ENCODE peak calls at places on chromosomes 16 and 17, in six cellular contexts. I is stomach, W is right atrium auricular region, M is breast epithelium, D is left ventricle myocardium inferior, U is OCI-LY7. R is an unnamed sample.

GRCh38 chr16:2156025-2156848 is 655 bp downstream of the TRAF7 start:
- DNase-seq in M (no peak), U (peak; percentile 36), I (no peak), W (peak; percentile 62), D (no peak), R (no peak)

GRCh38 chr16:51267676-51268075 is 116.6 kb upstream of the SALL1 start:
- DNase-seq in I (no peak), W (no peak), M (no peak), D (no peak), U (no peak), R (no peak)

GRCh38 chr16:88469615-88470395 is 16.7 kb downstream of the ZFPM1 start:
- DNase-seq in D (no peak), I (no peak), U (no peak), W (no peak), M (no peak), R (peak; percentile 49)

GRCh38 chr17:14276535-14277250 is 24.2 kb upstream of the HS3ST3B1 start:
- DNase-seq in D (no peak), U (no peak), W (no peak), I (no peak), M (no peak), R (no peak)

GRCh38 chr16:67027046-67027445 is 1.9 kb upstream of the CBFB start:
- DNase-seq in U (no peak), I (no peak), D (no peak), W (peak; percentile 32), M (no peak), R (no peak)

GRCh38 chr16:8632675-8633182 is 11.2 kb downstream of the METTL22 start:
- DNase-seq in U (no peak), W (no peak), M (no peak), I (no peak), D (no peak), R (no peak)

GRCh38 chr17:9050801-9051401 is 29.6 kb downstream of the NTN1 start:
- DNase-seq in M (no peak), W (peak; percentile 56), D (no peak), U (no peak), I (no peak), R (no peak)

GRCh38 chr17:41974031-41974430 is 7.4 kb downstream of the CNP start:
- DNase-seq in I (no peak), M (no peak), D (no peak), U (no peak), W (no peak), R (no peak)

GRCh38 chr16:85027968-85028637 is 508 bp downstream of the KIAA0513 start:
- DNase-seq in M (no peak), W (no peak), I (no peak), D (no peak), U (peak; percentile 15), R (no peak)

GRCh38 chr17:56982312-56982711 is 4.4 kb downstream of the SCPEP1 start:
- DNase-seq in W (peak; percentile 53), D (no peak), M (no peak), U (no peak), I (no peak), R (no peak)

GRCh38 chr17:78122221-78122990 is 6.1 kb downstream of the TMC6 start:
- DNase-seq in I (no peak), D (no peak), M (no peak), U (no peak), W (no peak), R (no peak)

GRCh38 chr16:82671743-82672142 is 45.0 kb downstream of the CDH13 start:
- DNase-seq in D (no peak), M (no peak), U (no peak), I (no peak), W (no peak), R (no peak)

GRCh38 chr16:82660966-82661365 is 34.2 kb downstream of the CDH13 start:
- DNase-seq in M (no peak), I (no peak), D (no peak), U (no peak), W (no peak), R (no peak)

GRCh38 chr17:55480907-55481306 is 30.3 kb downstream of the SMIM36 start:
- DNase-seq in D (no peak), I (no peak), U (no peak), M (no peak), W (no peak), R (no peak)

GRCh38 chr17:57343717-57344116 is 87.4 kb downstream of the MSI2 start:
- DNase-seq in D (no peak), I (no peak), M (no peak), W (no peak), U (no peak), R (no peak)

GRCh38 chr16:16092925-16093624 is 130.2 kb downstream of the ABCC6 start:
- DNase-seq in I (peak; percentile 35), W (no peak), U (no peak), M (no peak), D (no peak), R (no peak)

GRCh38 chr16:16095646-16096045 is 127.6 kb downstream of the ABCC6 start:
- DNase-seq in U (peak; percentile 24), I (no peak), M (no peak), D (no peak), W (no peak), R (no peak)

GRCh38 chr16:16096161-16096857 is 127.0 kb downstream of the ABCC6 start:
- DNase-seq in W (no peak), M (no peak), D (peak; percentile 22), U (peak; percentile 82), I (no peak), R (no peak)

GRCh38 chr16:16096858-16097213 is 126.5 kb downstream of the ABCC6 start:
- DNase-seq in I (no peak), U (no peak), W (no peak), M (no peak), D (no peak), R (no peak)

DNA sequence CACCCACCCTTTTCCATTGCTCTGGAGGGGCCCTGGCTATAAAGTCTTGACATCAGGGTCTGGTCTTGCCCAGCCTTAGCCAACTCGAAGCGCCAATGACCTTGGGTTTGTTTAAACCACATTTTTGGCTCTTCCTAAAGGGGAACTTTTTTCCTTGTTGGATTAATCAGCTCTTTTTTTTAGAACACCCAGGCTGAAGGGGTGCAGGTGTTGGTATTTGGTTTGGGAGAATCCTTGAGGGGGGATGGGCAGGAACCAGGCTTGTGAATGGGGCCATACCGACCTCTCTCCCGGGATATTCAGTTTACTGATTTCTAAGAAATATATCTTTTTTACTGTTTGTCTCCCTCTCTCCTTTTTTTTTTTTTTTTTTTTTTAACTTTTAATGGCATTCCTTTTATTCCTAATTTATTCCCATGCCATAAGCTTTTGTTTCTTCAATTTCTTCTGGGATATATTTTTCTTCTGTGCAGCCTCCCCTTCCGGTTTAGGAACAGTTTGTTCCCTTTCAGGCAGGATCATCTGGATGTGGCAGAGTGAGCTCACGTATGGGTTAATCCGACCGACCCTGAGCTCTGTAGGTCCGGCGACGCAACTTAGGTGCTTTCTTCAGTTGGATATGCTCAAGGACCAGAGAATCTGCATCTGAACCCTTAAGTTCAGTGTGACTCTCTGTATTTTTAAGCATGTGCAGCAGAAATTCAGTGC is 129.5 kb downstream of the ABCC6 start:
- DNase-seq in M (no peak), U (no peak), W (no peak), I (no peak), D (no peak), R (no peak)
- H3K4me1 ChIP-seq in M (no peaks in the 10 kb centered on the region), U (peaks cover 41% of the 10 kb centered on the region), W (no peaks in the 10 kb centered on the region), I (peaks cover 27% of the 10 kb centered on the region), D (peaks cover 20% of the 10 kb centered on the region), R (no peaks in the 10 kb centered on the region)

GRCh38 chr16:54585966-54586365 is 299.4 kb upstream of the IRX3 start:
- DNase-seq in I (no peak), D (no peak), M (no peak), W (no peak), U (no peak), R (no peak)

GRCh38 chr16:54585094-54585493 is 298.5 kb upstream of the IRX3 start:
- DNase-seq in U (no peak), D (no peak), M (no peak), W (no peak), I (no peak), R (no peak)

GRCh38 chr16:54588026-54588425 is 301.4 kb upstream of the IRX3 start:
- DNase-seq in M (no peak), D (no peak), U (no peak), I (no peak), W (no peak), R (no peak)

GRCh38 chr16:54586474-54587175 is 300.0 kb upstream of the IRX3 start:
- DNase-seq in U (no peak), W (no peak), I (no peak), M (no peak), D (no peak), R (no peak)

DNA sequence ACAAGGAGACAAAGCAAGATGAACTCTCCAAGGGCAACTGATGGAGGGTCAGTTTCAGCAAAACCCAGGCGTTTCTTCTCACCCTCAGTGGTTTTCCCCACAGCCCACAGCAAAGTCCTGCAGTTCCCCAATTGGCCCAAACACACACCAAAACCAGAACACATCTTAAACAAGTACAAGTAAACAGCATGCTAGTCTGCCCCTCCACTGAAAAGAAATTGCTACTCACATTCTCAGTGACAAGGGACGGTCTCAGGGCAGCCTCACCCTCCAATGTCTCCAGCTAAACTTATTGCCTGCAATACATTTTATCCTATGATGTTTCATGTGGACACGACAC is 300.6 kb upstream of the IRX3 start:
- DNase-seq in U (no peak), D (no peak), W (no peak), M (no peak), I (no peak), R (no peak)
- H3K4me3 ChIP-seq in U (no peak overlapping the region), D (no peak overlapping the region), W (no peak overlapping the region), M (no peak overlapping the region), I (no peak overlapping the region), R (no peak overlapping the region)

DNA sequence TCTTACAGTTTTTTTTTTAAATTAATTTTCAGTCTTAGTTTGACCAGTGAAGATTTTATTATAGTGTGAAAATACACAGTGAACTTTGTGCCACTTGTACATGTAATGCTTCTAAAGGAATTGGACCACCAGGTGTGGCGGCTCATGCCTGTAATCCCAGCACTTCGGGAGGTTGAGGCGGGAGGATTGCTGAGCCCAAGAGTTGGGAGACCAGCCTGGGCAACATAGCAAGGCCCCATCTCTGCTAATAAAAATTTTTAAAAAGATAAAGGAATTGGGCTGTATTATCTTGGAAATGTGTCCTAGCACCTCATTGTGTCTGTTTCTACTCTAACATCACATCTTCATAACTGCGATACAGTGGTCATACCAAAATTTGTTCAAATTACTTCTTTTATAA is 3.8 kb downstream of the IST1 start:
- DNase-seq in M (no peak), W (no peak), U (no peak), D (no peak), I (no peak), R (no peak)
- H3K4me1 ChIP-seq in M (no peaks in the 10 kb centered on the region), W (no peaks in the 10 kb centered on the region), U (peaks cover 28% of the 10 kb centered on the region), D (peaks cover 93% of the 10 kb centered on the region), I (peaks cover 43% of the 10 kb centered on the region), R (peaks cover 33% of the 10 kb centered on the region)

DNA sequence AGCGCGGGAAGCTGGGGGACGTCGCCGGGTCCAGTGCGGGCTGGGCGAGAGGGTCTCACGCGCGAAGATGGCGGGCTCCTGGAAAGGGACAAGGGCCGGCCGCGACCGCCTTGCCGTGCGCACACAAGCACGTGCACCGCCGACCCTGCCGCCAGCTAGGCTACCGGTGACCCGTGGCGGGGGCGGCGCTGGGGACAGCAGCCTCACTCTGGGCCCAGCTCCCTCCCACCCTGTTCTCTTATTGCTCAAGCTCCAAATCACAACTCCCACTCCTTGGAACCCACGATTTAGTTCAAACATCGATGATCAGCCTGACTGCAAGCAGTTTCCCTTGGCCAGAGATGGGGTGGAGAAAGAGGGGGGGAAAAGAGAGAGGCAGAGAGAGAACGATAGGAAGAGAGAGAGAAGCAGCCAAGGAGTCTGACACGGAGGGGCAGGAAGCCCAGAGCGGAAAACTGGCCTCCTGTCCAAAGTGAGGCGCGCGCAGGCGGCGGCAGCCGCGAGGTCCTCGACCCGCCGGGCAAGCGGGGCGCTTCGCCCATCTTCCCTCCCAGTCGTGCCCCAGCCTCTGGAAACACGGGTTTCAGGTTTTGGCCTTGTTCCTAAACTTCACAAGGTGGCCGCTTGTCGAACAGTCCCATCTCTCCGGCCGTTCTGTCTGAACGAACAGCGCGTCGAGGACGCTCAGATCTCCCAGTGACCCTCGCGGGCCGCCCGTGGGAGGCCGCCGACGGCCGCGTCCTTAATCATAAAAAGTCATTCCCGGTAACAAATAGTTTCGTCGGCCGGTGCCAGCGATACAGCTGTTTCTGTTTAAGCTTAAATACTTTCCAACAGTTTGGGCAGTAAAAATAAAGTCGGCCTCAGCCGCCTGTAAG is 1.7 kb upstream of the CBX8 start:
- DNase-seq in U (no peak), D (no peak), W (no peak), M (no peak), I (no peak), R (no peak)
- H3K4me3 ChIP-seq in U (peak overlapping the region; percentile 87), D (peak overlapping the region; percentile 78), W (peak overlapping the region; percentile 80), M (peak overlapping the region; percentile 62), I (peak overlapping the region; percentile 75), R (no peak overlapping the region)

R was measured in effector memory CD4-positive, alpha-beta T cell.